ENCODE peak calls at places on chromosomes 6 and 20, in five cellular contexts. One of them, this sample, is unnamed.

GRCh38 chr6:73340048-73340447 is 14.0 kb downstream of the DPPA5 start:
- DNase-seq in DND-41: no peak
- DNase-seq in endothelial cell of umbilical vein: no peak
- DNase-seq in Peyer's patch: no peak
- DNase-seq in fibroblast of lung: peak
- DNase-seq in this sample: no peak

GRCh38 chr6:43608310-43608763 is 20.7 kb downstream of the GTPBP2 start:
- DNase-seq in fibroblast of lung: peak
- DNase-seq in endothelial cell of umbilical vein: peak
- DNase-seq in DND-41: peak
- DNase-seq in Peyer's patch: peak
- DNase-seq in this sample: peak

GRCh38 chr6:166512567-166512966 is 73.9 kb downstream of the RAMACL start:
- DNase-seq in DND-41: no peak
- DNase-seq in Peyer's patch: peak
- DNase-seq in fibroblast of lung: no peak
- DNase-seq in endothelial cell of umbilical vein: no peak
- DNase-seq in this sample: no peak

GRCh38 chr6:34468378-34468892 is 2.6 kb downstream of the PACSIN1 start:
- DNase-seq in fibroblast of lung: no peak
- DNase-seq in Peyer's patch: peak
- DNase-seq in endothelial cell of umbilical vein: no peak
- DNase-seq in DND-41: no peak
- DNase-seq in this sample: no peak

GRCh38 chr20:42703744-42704143 is 486.0 kb downstream of the PTPRT start:
- DNase-seq in Peyer's patch: no peak
- DNase-seq in endothelial cell of umbilical vein: no peak
- DNase-seq in DND-41: no peak
- DNase-seq in fibroblast of lung: no peak
- DNase-seq in this sample: no peak

GRCh38 chr6:81766482-81767069 is 14.1 kb upstream of the TENT5A start:
- DNase-seq in Peyer's patch: no peak
- DNase-seq in endothelial cell of umbilical vein: peak
- DNase-seq in DND-41: peak
- DNase-seq in fibroblast of lung: peak
- DNase-seq in this sample: peak

GRCh38 chr20:60138263-60139127 is 180.3 kb downstream of the CDH26 start:
- DNase-seq in Peyer's patch: peak
- DNase-seq in fibroblast of lung: peak
- DNase-seq in DND-41: no peak
- DNase-seq in endothelial cell of umbilical vein: no peak
- DNase-seq in this sample: no peak

GRCh38 chr20:23647346-23647745 is 9.6 kb upstream of the CST3 start:
- DNase-seq in DND-41: no peak
- DNase-seq in Peyer's patch: no peak
- DNase-seq in endothelial cell of umbilical vein: no peak
- DNase-seq in fibroblast of lung: no peak
- DNase-seq in this sample: no peak

GRCh38 chr6:69696273-69696672 is 100.5 kb downstream of the LMBRD1 start:
- DNase-seq in DND-41: no peak
- DNase-seq in endothelial cell of umbilical vein: no peak
- DNase-seq in fibroblast of lung: peak
- DNase-seq in Peyer's patch: no peak
- DNase-seq in this sample: peak

GRCh38 chr6:31528307-31528777 is 420 bp upstream of the MCCD1 start:
- DNase-seq in endothelial cell of umbilical vein: no peak
- DNase-seq in DND-41: no peak
- DNase-seq in fibroblast of lung: no peak
- DNase-seq in Peyer's patch: no peak
- DNase-seq in this sample: no peak

GRCh38 chr6:154156135-154156948 is 117.3 kb downstream of the OPRM1 start:
- DNase-seq in DND-41: peak
- DNase-seq in fibroblast of lung: peak
- DNase-seq in endothelial cell of umbilical vein: peak
- DNase-seq in Peyer's patch: peak
- DNase-seq in this sample: peak

GRCh38 chr6:21887301-21888185 is 294.0 kb downstream of the SOX4 start:
- DNase-seq in DND-41: no peak
- DNase-seq in fibroblast of lung: peak
- DNase-seq in Peyer's patch: no peak
- DNase-seq in endothelial cell of umbilical vein: peak
- DNase-seq in this sample: no peak

GRCh38 chr20:57342829-57343228 is 8.2 kb upstream of the RAE1 start:
- DNase-seq in endothelial cell of umbilical vein: no peak
- DNase-seq in DND-41: no peak
- DNase-seq in Peyer's patch: no peak
- DNase-seq in fibroblast of lung: peak
- DNase-seq in this sample: peak

GRCh38 chr6:150057501-150057951 is 11.4 kb downstream of the ULBP3 start:
- DNase-seq in fibroblast of lung: no peak
- DNase-seq in endothelial cell of umbilical vein: no peak
- DNase-seq in Peyer's patch: no peak
- DNase-seq in DND-41: no peak
- DNase-seq in this sample: no peak

GRCh38 chr20:58458342-58459057 is 56.7 kb downstream of the APCDD1L start:
- DNase-seq in Peyer's patch: no peak
- DNase-seq in fibroblast of lung: peak
- DNase-seq in endothelial cell of umbilical vein: peak
- DNase-seq in DND-41: no peak
- DNase-seq in this sample: peak

GRCh38 chr20:36818831-36819230 is 45.3 kb upstream of the DSN1 start:
- DNase-seq in fibroblast of lung: no peak
- DNase-seq in endothelial cell of umbilical vein: peak
- DNase-seq in DND-41: no peak
- DNase-seq in Peyer's patch: no peak
- DNase-seq in this sample: no peak

GRCh38 chr6:109736273-109737031 is 45.4 kb downstream of the FIG4 start:
- DNase-seq in endothelial cell of umbilical vein: no peak
- DNase-seq in Peyer's patch: no peak
- DNase-seq in fibroblast of lung: peak
- DNase-seq in DND-41: no peak
- DNase-seq in this sample: no peak

GRCh38 chr6:136069119-136069518 is 181.0 kb downstream of the MTFR2 start:
- DNase-seq in endothelial cell of umbilical vein: peak
- DNase-seq in fibroblast of lung: peak
- DNase-seq in DND-41: no peak
- DNase-seq in Peyer's patch: no peak
- DNase-seq in this sample: peak

GRCh38 chr20:52622086-52622485 is 350.1 kb upstream of the TSHZ2 start:
- DNase-seq in fibroblast of lung: peak
- DNase-seq in endothelial cell of umbilical vein: no peak
- DNase-seq in Peyer's patch: no peak
- DNase-seq in DND-41: no peak
- DNase-seq in this sample: peak

GRCh38 chr6:137715589-137716045 is 151.4 kb upstream of the TNFAIP3 start:
- DNase-seq in Peyer's patch: no peak
- DNase-seq in DND-41: peak
- DNase-seq in fibroblast of lung: no peak
- DNase-seq in endothelial cell of umbilical vein: no peak
- DNase-seq in this sample: peak

GRCh38 chr6:161379828-161380598 is 106.2 kb upstream of the AGPAT4 start:
- DNase-seq in fibroblast of lung: no peak
- DNase-seq in Peyer's patch: no peak
- DNase-seq in endothelial cell of umbilical vein: no peak
- DNase-seq in DND-41: no peak
- DNase-seq in this sample: no peak

GRCh38 chr6:157019115-157019628 is 242.0 kb downstream of the ARID1B start:
- DNase-seq in endothelial cell of umbilical vein: no peak
- DNase-seq in fibroblast of lung: no peak
- DNase-seq in DND-41: no peak
- DNase-seq in Peyer's patch: no peak
- DNase-seq in this sample: peak

GRCh38 chr6:31977816-31978431 is 3.9 kb upstream of the C4A start:
- DNase-seq in DND-41: no peak
- DNase-seq in Peyer's patch: no peak
- DNase-seq in endothelial cell of umbilical vein: no peak
- DNase-seq in fibroblast of lung: no peak
- DNase-seq in this sample: no peak

GRCh38 chr6:68697394-68697793 is 62.3 kb downstream of the ADGRB3 start:
- DNase-seq in Peyer's patch: no peak
- DNase-seq in DND-41: no peak
- DNase-seq in endothelial cell of umbilical vein: no peak
- DNase-seq in fibroblast of lung: no peak
- DNase-seq in this sample: no peak

GRCh38 chr6:108115598-108116058 is 41.1 kb upstream of the OSTM1 start:
- DNase-seq in endothelial cell of umbilical vein: peak
- DNase-seq in Peyer's patch: peak
- DNase-seq in DND-41: no peak
- DNase-seq in fibroblast of lung: peak
- DNase-seq in this sample: peak